ENCODE peak calls at places on chromosomes 4 and X, in seven cellular contexts. U, V, N, D, L, Q and W are unnamed samples.

GRCh38 chr4:80011636-80012236 is 61.3 kb downstream of the ANTXR2 start:
- DNase-seq in U (no peak), V (no peak), N (no peak), D (no peak), L (no peak), Q (no peak), W (no peak)

GRCh38 chrX:15468036-15468435 is 25.1 kb downstream of the PIR start:
- DNase-seq in U (no peak), V (peak), N (no peak), D (no peak), L (no peak), Q (no peak), W (peak)

GRCh38 chr4:54872246-54872645 is 214.5 kb downstream of the KIT start:
- DNase-seq in U (no peak), V (no peak), N (no peak), D (no peak), L (no peak), Q (no peak), W (no peak)

GRCh38 chrX:48782795-48783194 is 3.6 kb upstream of the GATA1 start:
- DNase-seq in U (no peak), V (no peak), N (no peak), D (peak), L (no peak), Q (no peak), W (no peak)

GRCh38 chr4:99330648-99331047 is 9.4 kb upstream of the ADH1B start:
- DNase-seq in U (no peak), V (no peak), N (no peak), D (no peak), L (no peak), Q (no peak), W (no peak)

GRCh38 chrX:54043696-54044125 is 562 bp downstream of the PHF8 start:
- DNase-seq in U (no peak), V (peak), N (no peak), D (peak), L (no peak), Q (no peak), W (no peak)

GRCh38 chrX:22081475-22082092 is 49.5 kb downstream of the PHEX start:
- DNase-seq in U (peak), V (peak), N (peak), D (peak), L (peak), Q (no peak), W (no peak)

GRCh38 chr4:102826105-102826889 is 1.1 kb downstream of the UBE2D3 start:
- DNase-seq in U (no peak), V (no peak), N (no peak), D (no peak), L (no peak), Q (no peak), W (peak)

GRCh38 chr4:100823066-100823992 is 305.5 kb upstream of the EMCN start:
- DNase-seq in U (peak), V (no peak), N (peak), D (no peak), L (no peak), Q (peak), W (no peak)

GRCh38 chr4:82733636-82734035 is 65.0 kb downstream of the SCD5 start:
- DNase-seq in U (no peak), V (no peak), N (no peak), D (no peak), L (no peak), Q (no peak), W (no peak)

GRCh38 chr4:130563185-130563890 is 1467.4 kb downstream of the C4orf33 start:
- DNase-seq in U (peak), V (peak), N (peak), D (no peak), L (peak), Q (no peak), W (no peak)

GRCh38 chr4:166594326-166594946 is 639.9 kb downstream of the SPOCK3 start:
- DNase-seq in U (peak), V (peak), N (peak), D (no peak), L (peak), Q (peak), W (peak)

GRCh38 chr4:48058620-48059530 is 42.3 kb downstream of the NIPAL1 start:
- DNase-seq in U (no peak), V (no peak), N (no peak), D (no peak), L (no peak), Q (no peak), W (no peak)

GRCh38 chrX:39843318-39843717 is 254.4 kb downstream of the BCOR start:
- DNase-seq in U (no peak), V (no peak), N (no peak), D (no peak), L (no peak), Q (no peak), W (no peak)

GRCh38 chr4:182286035-182286434 is 42.8 kb downstream of the TENM3 start:
- DNase-seq in U (no peak), V (no peak), N (no peak), D (no peak), L (no peak), Q (no peak), W (no peak)

GRCh38 chr4:137125011-137125410 is 407.3 kb downstream of the PCDH18 start:
- DNase-seq in U (peak), V (no peak), N (no peak), D (no peak), L (no peak), Q (no peak), W (peak)

GRCh38 chrX:129522184-129523059 is 868 bp downstream of the SMARCA1 start:
- DNase-seq in U (peak), V (peak), N (peak), D (peak), L (no peak), Q (no peak), W (peak)

GRCh38 chr4:99754756-99755155 is 61.9 kb upstream of the DAPP1 start:
- DNase-seq in U (no peak), V (no peak), N (no peak), D (no peak), L (no peak), Q (no peak), W (no peak)

GRCh38 chr4:98166025-98166730 is 22.9 kb upstream of the STPG2 start:
- DNase-seq in U (peak), V (no peak), N (no peak), D (no peak), L (no peak), Q (no peak), W (peak)

GRCh38 chr4:72525938-72526337 is 43.1 kb downstream of the ADAMTS3 start:
- DNase-seq in U (no peak), V (no peak), N (no peak), D (no peak), L (no peak), Q (no peak), W (no peak)

GRCh38 chr4:166498541-166498940 is 625.5 kb downstream of the TLL1 start:
- DNase-seq in U (no peak), V (no peak), N (no peak), D (no peak), L (no peak), Q (no peak), W (no peak)

GRCh38 chr4:3371581-3372001 is 70.2 kb upstream of the HGFAC start:
- DNase-seq in U (no peak), V (peak), N (no peak), D (no peak), L (no peak), Q (no peak), W (no peak)
- TF ChIP-seq JUND in U (no peak), V (no peak), N (no peak), D (no peak), L (no peak), Q (no peak), W (no peak)

GRCh38 chrX:2708016-2708415 is 16.9 kb downstream of the CD99 start:
- DNase-seq in U (no peak), V (no peak), N (no peak), D (no peak), L (no peak), Q (no peak), W (no peak)

GRCh38 chrX:2705036-2705435 is 13.9 kb downstream of the CD99 start:
- DNase-seq in U (no peak), V (no peak), N (no peak), D (no peak), L (no peak), Q (no peak), W (no peak)

GRCh38 chrX:2708601-2709200 is 17.6 kb downstream of the CD99 start:
- DNase-seq in U (no peak), V (no peak), N (no peak), D (no peak), L (no peak), Q (no peak), W (no peak)

GRCh38 chrX:2705461-2705860 is 14.4 kb downstream of the CD99 start:
- DNase-seq in U (no peak), V (no peak), N (no peak), D (no peak), L (no peak), Q (no peak), W (no peak)

GRCh38 chrX:2707334-2707760 is 16.3 kb downstream of the CD99 start:
- DNase-seq in U (peak), V (peak), N (peak), D (no peak), L (peak), Q (peak), W (peak)
- TF ChIP-seq JUND in U (no peak), V (peak), N (no peak), D (peak), L (no peak), Q (no peak), W (no peak)

GRCh38 chr4:8698341-8699062 is 105.9 kb downstream of the CPZ start:
- DNase-seq in U (no peak), V (no peak), N (no peak), D (no peak), L (no peak), Q (no peak), W (no peak)
- TF ChIP-seq JUND in U (no peak), V (no peak), N (no peak), D (no peak), L (no peak), Q (no peak), W (no peak)

DNA sequence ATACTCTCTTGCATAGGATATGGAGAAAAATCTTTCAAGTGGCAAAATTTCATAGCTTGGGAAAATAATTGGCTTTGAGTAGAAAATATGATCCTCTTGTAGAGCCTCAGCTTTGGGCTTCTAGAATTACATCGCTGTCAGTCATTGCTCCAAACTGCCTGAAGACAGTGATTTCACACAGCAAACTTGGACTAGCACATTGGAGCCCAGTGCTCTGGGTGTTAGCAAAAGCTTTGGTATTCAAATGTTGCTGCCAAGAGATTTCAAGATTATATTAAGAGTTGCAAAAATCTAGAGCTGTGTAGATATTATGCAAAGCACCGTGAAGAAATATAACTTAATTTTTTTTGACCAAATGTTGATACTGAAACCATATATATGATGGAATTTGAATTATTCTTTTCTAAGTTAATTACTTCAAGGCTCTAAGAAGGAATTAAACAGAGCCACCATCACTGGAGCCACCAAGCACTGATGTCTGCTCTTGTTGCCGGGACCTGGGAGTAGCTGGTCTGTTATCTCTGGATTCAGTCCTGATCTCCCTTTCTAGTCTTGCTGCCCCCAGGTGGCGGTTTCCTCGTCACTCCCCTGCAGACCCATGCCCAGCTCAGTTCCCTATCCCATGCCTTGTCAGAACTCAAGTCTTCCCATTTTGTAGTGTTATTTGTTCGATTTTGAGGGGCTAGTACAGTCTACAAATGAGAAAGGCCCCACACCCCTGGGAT is 260.7 kb upstream of the SFRP2 start:
- DNase-seq in U (peak), V (peak), N (peak), D (peak), L (peak), Q (no peak), W (peak)
- TF ChIP-seq JUND in U (no peak), V (no peak), N (no peak), D (no peak), L (no peak), Q (no peak), W (no peak)

DNA sequence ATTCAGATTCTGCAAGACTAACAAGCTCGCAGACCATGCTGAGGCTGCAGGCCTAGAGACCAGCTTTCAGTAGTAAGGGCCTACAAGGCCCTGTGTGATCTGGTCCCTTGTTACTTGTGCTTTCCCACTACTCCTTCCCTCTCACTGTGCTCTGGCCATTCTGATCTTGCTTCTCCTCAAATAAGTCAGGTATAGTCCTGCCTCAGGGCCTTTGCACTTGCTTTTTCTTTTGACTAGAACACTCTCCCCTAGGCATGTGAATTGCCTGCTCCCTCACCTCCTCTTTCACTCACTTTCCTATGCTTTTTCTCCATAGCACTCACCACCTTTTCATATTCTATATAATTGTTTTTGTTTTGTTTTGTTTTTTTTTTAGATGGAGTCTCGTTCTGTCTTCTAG is 22.2 kb downstream of the AKAP14 start:
- DNase-seq in U (no peak), V (no peak), N (no peak), D (no peak), L (no peak), Q (no peak), W (no peak)
- TF ChIP-seq JUND in U (no peak), V (no peak), N (no peak), D (no peak), L (no peak), Q (no peak), W (no peak)

GRCh38 chrX:134251241-134251640 is 14.3 kb downstream of the CCDC160 start:
- DNase-seq in U (no peak), V (no peak), N (no peak), D (no peak), L (no peak), Q (no peak), W (no peak)

GRCh38 chrX:134256684-134257083 is 19.7 kb downstream of the CCDC160 start:
- DNase-seq in U (no peak), V (no peak), N (no peak), D (no peak), L (no peak), Q (no peak), W (no peak)

GRCh38 chrX:134255555-134255954 is 18.6 kb downstream of the CCDC160 start:
- DNase-seq in U (no peak), V (no peak), N (no peak), D (no peak), L (no peak), Q (no peak), W (no peak)

GRCh38 chrX:134258202-134258601 is 21.2 kb downstream of the CCDC160 start:
- DNase-seq in U (no peak), V (no peak), N (no peak), D (no peak), L (no peak), Q (no peak), W (no peak)

GRCh38 chrX:134254511-134254910 is 17.5 kb downstream of the CCDC160 start:
- DNase-seq in U (no peak), V (no peak), N (no peak), D (no peak), L (no peak), Q (no peak), W (no peak)
- TF ChIP-seq JUND in U (no peak), V (no peak), N (no peak), D (no peak), L (no peak), Q (no peak), W (no peak)

DNA sequence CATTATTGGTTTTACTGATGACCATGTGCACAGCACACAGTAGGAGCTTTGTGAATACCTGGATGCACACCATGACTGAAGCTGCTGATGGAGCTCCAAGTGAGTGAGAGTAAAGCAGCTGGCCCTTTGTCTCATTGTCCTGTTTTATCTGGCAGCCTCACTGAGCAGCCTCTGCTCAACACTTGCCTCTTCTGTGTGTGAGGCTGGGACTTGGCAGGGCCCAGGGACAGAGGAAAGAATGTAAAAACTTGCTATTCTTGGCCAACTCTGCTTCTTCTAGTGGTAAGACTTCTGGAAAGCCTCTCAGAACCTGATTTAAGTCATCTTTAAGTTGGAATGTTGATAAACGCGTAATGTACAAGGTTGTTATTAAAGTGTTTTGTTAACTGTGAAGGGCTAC is 61.4 kb downstream of the BEX1 start:
- DNase-seq in U (no peak), V (no peak), N (no peak), D (no peak), L (no peak), Q (no peak), W (no peak)
- TF ChIP-seq JUND in U (no peak), V (no peak), N (no peak), D (no peak), L (no peak), Q (no peak), W (no peak)

DNA sequence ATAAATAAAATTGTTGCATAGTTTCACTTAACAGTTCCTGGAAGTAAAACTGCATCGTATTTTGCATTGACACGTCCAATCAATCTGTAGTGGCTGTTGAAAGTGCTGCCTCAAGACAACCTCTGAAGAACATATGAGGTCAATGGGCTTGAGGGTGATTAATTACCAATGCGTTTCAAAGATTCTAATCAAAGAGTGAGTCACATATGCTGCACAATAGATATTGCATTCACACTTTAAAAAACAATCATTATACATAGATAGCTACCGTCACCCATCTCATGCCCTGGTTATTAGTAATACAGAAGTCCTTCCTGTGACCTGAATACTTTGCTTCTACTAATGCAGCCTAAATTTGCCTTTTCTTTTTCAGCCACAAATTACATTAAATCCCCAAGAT is 743.3 kb upstream of the SLIT2 start:
- DNase-seq in U (no peak), V (no peak), N (no peak), D (no peak), L (no peak), Q (no peak), W (no peak)
- TF ChIP-seq JUND in U (no peak), V (no peak), N (no peak), D (no peak), L (no peak), Q (no peak), W (no peak)

GRCh38 chr4:76212851-76213414 is 691 bp downstream of the SCARB2 start:
- DNase-seq in U (no peak), V (peak), N (no peak), D (no peak), L (no peak), Q (no peak), W (no peak)
- TF ChIP-seq JUND in U (no peak), V (no peak), N (no peak), D (no peak), L (no peak), Q (no peak), W (no peak)

GRCh38 chr4:173509031-173510001 is 20.7 kb downstream of the HAND2 start:
- DNase-seq in U (no peak), V (peak), N (no peak), D (no peak), L (no peak), Q (no peak), W (no peak)
- TF ChIP-seq JUND in U (no peak), V (peak), N (no peak), D (no peak), L (no peak), Q (no peak), W (no peak)